ENCODE peak calls at places on chromosomes 3 and 15, in eight cellular contexts. W, E, D, N, U, M, O and P are unnamed samples.

GRCh38 chr15:53580371-53580770 is 179.1 kb downstream of the WDR72 start:
- DNase-seq in W (peak; percentile 53), E (peak; percentile 8), D (no peak), N (no peak), U (no peak), M (no peak), O (no peak), P (no peak)

GRCh38 chr3:14884665-14885064 is 62.7 kb upstream of the NR2C2 start:
- DNase-seq in W (no peak), E (no peak), D (no peak), N (no peak), U (peak; percentile 31), M (no peak), O (no peak), P (no peak)

GRCh38 chr3:151225040-151225975 is 22.3 kb upstream of the GPR171 start:
- DNase-seq in W (no peak), E (no peak), D (no peak), N (no peak), U (no peak), M (no peak), O (no peak), P (no peak)

GRCh38 chr15:75201609-75202250 is at the start of gene C15orf39:
- DNase-seq in W (peak; percentile 92), E (peak; percentile 78), D (peak; percentile 36), N (peak; percentile 68), U (peak; percentile 68), M (peak; percentile 88), O (peak; percentile 77), P (no peak)

GRCh38 chr15:72184165-72184811 is 13.3 kb downstream of the GRAMD2A start:
- DNase-seq in W (peak; percentile 85), E (peak; percentile 33), D (no peak), N (no peak), U (no peak), M (no peak), O (peak; percentile 39), P (no peak)

GRCh38 chr15:90420488-90420850 is 32.4 kb downstream of the IQGAP1 start:
- DNase-seq in W (no peak), E (no peak), D (no peak), N (no peak), U (no peak), M (no peak), O (no peak), P (no peak)

GRCh38 chr3:37321260-37321852 is 147.0 kb upstream of the LRRFIP2 start:
- DNase-seq in W (no peak), E (no peak), D (no peak), N (peak; percentile 11), U (no peak), M (no peak), O (peak; percentile 19), P (no peak)

GRCh38 chr3:171824824-171825221 is 14.5 kb upstream of the PLD1 start:
- DNase-seq in W (no peak), E (no peak), D (peak; percentile 79), N (peak; percentile 79), U (no peak), M (no peak), O (peak; percentile 65), P (no peak)

GRCh38 chr3:126129408-126129891 is 45.5 kb upstream of the SLC41A3 start:
- DNase-seq in W (peak; percentile 93), E (peak; percentile 6), D (no peak), N (peak; percentile 50), U (no peak), M (no peak), O (peak; percentile 38), P (no peak)

GRCh38 chr3:81749285-81749684 is 12.2 kb downstream of the GBE1 start:
- DNase-seq in W (no peak), E (no peak), D (no peak), N (peak; percentile 70), U (no peak), M (no peak), O (peak; percentile 67), P (no peak)

GRCh38 chr3:76685858-76686257 is 354.0 kb upstream of the ROBO2 start:
- DNase-seq in W (no peak), E (no peak), D (no peak), N (no peak), U (no peak), M (no peak), O (no peak), P (no peak)

GRCh38 chr3:38136272-38136806 is 588 bp downstream of the ACAA1 start:
- DNase-seq in W (no peak), E (peak; percentile 37), D (no peak), N (peak; percentile 43), U (peak; percentile 22), M (peak; percentile 52), O (peak; percentile 41), P (no peak)

GRCh38 chr3:49122022-49122421 is 1.4 kb upstream of the USP19 start:
- DNase-seq in W (no peak), E (no peak), D (no peak), N (no peak), U (no peak), M (no peak), O (no peak), P (no peak)

GRCh38 chr3:72310028-72310987 is 525.4 kb upstream of the PROK2 start:
- DNase-seq in W (peak; percentile 85), E (peak; percentile 67), D (no peak), N (peak; percentile 81), U (peak; percentile 79), M (peak; percentile 60), O (peak; percentile 51), P (peak; percentile 25)

GRCh38 chr15:57283774-57284508 is 92.4 kb upstream of the CGNL1 start:
- DNase-seq in W (no peak), E (no peak), D (no peak), N (peak; percentile 13), U (peak; percentile 39), M (no peak), O (peak; percentile 71), P (no peak)

GRCh38 chr3:14461748-14462324 is 59.4 kb downstream of the SLC6A6 start:
- DNase-seq in W (peak; percentile 78), E (peak; percentile 72), D (peak; percentile 45), N (peak; percentile 82), U (peak; percentile 36), M (peak; percentile 55), O (peak; percentile 82), P (no peak)

GRCh38 chr3:195715583-195716266 is 5.1 kb upstream of the MUC20 start:
- DNase-seq in W (peak; percentile 37), E (peak; percentile 37), D (peak; percentile 77), N (peak; percentile 45), U (no peak), M (no peak), O (no peak), P (no peak)

GRCh38 chr3:131731709-131732108 is 228.9 kb upstream of the MRPL3 start:
- DNase-seq in W (no peak), E (no peak), D (no peak), N (no peak), U (no peak), M (no peak), O (no peak), P (no peak)

GRCh38 chr3:69866988-69867720 is 127.9 kb downstream of the MITF start:
- DNase-seq in W (no peak), E (no peak), D (peak; percentile 87), N (peak; percentile 50), U (no peak), M (no peak), O (no peak), P (no peak)

GRCh38 chr3:30638685-30639412 is 32.4 kb downstream of the TGFBR2 start:
- DNase-seq in W (no peak), E (no peak), D (no peak), N (no peak), U (no peak), M (peak; percentile 78), O (peak; percentile 46), P (no peak)

GRCh38 chr3:123884258-123884831 is at the start of gene MYLK:
- DNase-seq in W (peak; percentile 95), E (peak; percentile 68), D (peak; percentile 61), N (peak; percentile 85), U (peak; percentile 49), M (peak; percentile 80), O (peak; percentile 94), P (peak; percentile 66)

GRCh38 chr3:123881771-123882170 is 2.4 kb downstream of the MYLK start:
- DNase-seq in W (no peak), E (no peak), D (no peak), N (no peak), U (no peak), M (no peak), O (no peak), P (no peak)

GRCh38 chr3:123883111-123883510 is 1.0 kb downstream of the MYLK start:
- DNase-seq in W (no peak), E (peak; percentile 21), D (no peak), N (no peak), U (no peak), M (no peak), O (no peak), P (no peak)

GRCh38 chr3:123884993-123885392 is 861 bp upstream of the MYLK start:
- DNase-seq in W (no peak), E (no peak), D (no peak), N (no peak), U (no peak), M (no peak), O (no peak), P (no peak)

DNA sequence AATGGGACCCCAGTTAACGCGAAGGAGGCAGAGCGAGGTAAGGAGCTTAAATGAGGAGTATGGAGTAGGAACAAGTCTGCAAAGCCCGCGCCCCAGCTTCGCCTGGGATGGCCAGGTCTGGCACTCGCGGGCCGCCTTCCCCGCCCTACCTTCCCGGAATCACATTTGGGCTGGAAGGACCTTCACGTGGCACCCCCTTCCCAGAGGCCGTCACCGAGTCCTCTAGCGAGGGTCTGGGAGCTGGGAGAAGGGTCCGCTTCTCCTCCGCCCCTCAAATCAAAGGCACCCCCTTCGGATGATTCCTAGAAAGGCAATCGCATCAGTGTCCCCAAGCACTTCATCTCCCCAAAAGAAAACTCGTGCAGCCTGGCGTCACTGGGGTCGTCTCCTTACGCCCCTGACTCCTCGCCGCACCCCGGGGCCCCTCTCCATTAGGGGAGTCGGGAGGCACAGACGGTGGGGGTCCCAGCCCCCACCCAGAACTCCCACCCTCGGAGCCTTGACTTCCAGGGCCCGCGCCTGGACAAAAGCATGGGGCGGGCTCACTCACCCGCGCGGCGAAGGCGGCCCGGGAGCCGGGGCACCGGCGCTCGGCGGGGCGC is 375 bp downstream of the MYLK start:
- DNase-seq in W (peak; percentile 81), E (peak; percentile 16), D (no peak), N (peak; percentile 13), U (no peak), M (peak; percentile 23), O (peak; percentile 13), P (no peak)
- H3K4me3 ChIP-seq in W (peak overlapping the region; percentile 76), E (peak overlapping the region; percentile 59), D (peak overlapping the region; percentile 44), N (peak overlapping the region; percentile 49), U (peak overlapping the region; percentile 2), M (peak overlapping the region; percentile 55), O (peak overlapping the region; percentile 51), P (peak overlapping the region; percentile 61)

GRCh38 chr3:56952846-56953245 is 107.6 kb upstream of the SPATA12 start:
- DNase-seq in W (no peak), E (peak; percentile 33), D (no peak), N (no peak), U (no peak), M (no peak), O (no peak), P (no peak)
- H3K4me3 ChIP-seq in W (no peak overlapping the region), E (no peak overlapping the region), D (no peak overlapping the region), N (no peak overlapping the region), U (no peak overlapping the region), M (no peak overlapping the region), O (no peak overlapping the region), P (no peak overlapping the region)

GRCh38 chr3:46059432-46059831 is 32.1 kb upstream of the XCR1 start:
- DNase-seq in W (no peak), E (no peak), D (no peak), N (no peak), U (no peak), M (no peak), O (no peak), P (no peak)
- H3K4me3 ChIP-seq in W (no peak overlapping the region), E (no peak overlapping the region), D (no peak overlapping the region), N (no peak overlapping the region), U (no peak overlapping the region), M (no peak overlapping the region), O (no peak overlapping the region), P (no peak overlapping the region)

GRCh38 chr3:12993623-12994356 is 79.4 kb downstream of the IQSEC1 start:
- DNase-seq in W (no peak), E (peak; percentile 34), D (no peak), N (no peak), U (no peak), M (peak; percentile 61), O (no peak), P (no peak)
- H3K4me3 ChIP-seq in W (peak overlapping the region; percentile 80), E (peak overlapping the region; percentile 78), D (peak overlapping the region; percentile 63), N (peak overlapping the region; percentile 63), U (peak overlapping the region; percentile 83), M (peak overlapping the region; percentile 75), O (peak overlapping the region; percentile 80), P (peak overlapping the region; percentile 63)